ENCODE peak calls at places on chromosomes 1 and 21, in six cellular contexts. J is cardiac muscle cell, H is astrocyte, R is kidney epithelial cell, A is MM.1S, W is AG04450. M is an unnamed sample.

GRCh38 chr1:77536813-77537212 is 145.6 kb downstream of the ZZZ3 start:
- DNase-seq in J (no peak), H (peak; percentile 98), R (peak; percentile 85), A (no peak), W (peak; percentile 92), M (peak; percentile 87)

GRCh38 chr1:207968521-207968944 is 57.6 kb upstream of the CD34 start:
- DNase-seq in J (no peak), H (no peak), R (no peak), A (no peak), W (no peak), M (no peak)

GRCh38 chr1:42963378-42964005 is 4.8 kb upstream of the SLC2A1 start:
- DNase-seq in J (no peak), H (peak; percentile 95), R (no peak), A (no peak), W (peak; percentile 89), M (peak; percentile 91)

GRCh38 chr1:67372136-67372535 is 58.1 kb downstream of the SERBP1 start:
- DNase-seq in J (no peak), H (peak; percentile 22), R (no peak), A (no peak), W (no peak), M (peak; percentile 37)

GRCh38 chr1:231040019-231040799 is at the start of gene FAM89A:
- DNase-seq in J (peak; percentile 71), H (no peak), R (no peak), A (peak; percentile 69), W (no peak), M (no peak)

GRCh38 chr1:162861101-162861500 is at the start of gene CCDC190:
- DNase-seq in J (peak; percentile 59), H (peak; percentile 49), R (no peak), A (no peak), W (no peak), M (no peak)

GRCh38 chr1:161088587-161089110 is 709 bp downstream of the NECTIN4 start:
- DNase-seq in J (no peak), H (peak; percentile 26), R (no peak), A (no peak), W (no peak), M (no peak)

GRCh38 chr1:210438928-210439841 is 110.5 kb downstream of the HHAT start:
- DNase-seq in J (no peak), H (peak; percentile 100), R (peak; percentile 96), A (no peak), W (peak; percentile 94), M (peak; percentile 83)

GRCh38 chr1:20008391-20008841 is 29.0 kb upstream of the PLA2G2A start:
- DNase-seq in J (no peak), H (peak; percentile 62), R (no peak), A (no peak), W (no peak), M (peak; percentile 19)

GRCh38 chr1:54594463-54594862 is 28.9 kb downstream of the FAM151A start:
- DNase-seq in J (no peak), H (no peak), R (no peak), A (no peak), W (no peak), M (no peak)

GRCh38 chr1:22104865-22105437 is 37.9 kb downstream of the WNT4 start:
- DNase-seq in J (no peak), H (no peak), R (no peak), A (peak; percentile 58), W (no peak), M (no peak)

GRCh38 chr1:16181887-16182719 is 26.2 kb upstream of the EPHA2 start:
- DNase-seq in J (peak; percentile 49), H (peak; percentile 86), R (peak; percentile 78), A (no peak), W (peak; percentile 73), M (peak; percentile 83)

GRCh38 chr1:212597495-212597894 is 11.1 kb upstream of the ATF3 start:
- DNase-seq in J (no peak), H (no peak), R (no peak), A (no peak), W (no peak), M (no peak)

GRCh38 chr21:38343691-38344090 is 86.9 kb downstream of the KCNJ15 start:
- DNase-seq in J (no peak), H (peak; percentile 79), R (no peak), A (no peak), W (no peak), M (no peak)

GRCh38 chr1:23178931-23179330 is 10.3 kb upstream of the LUZP1 start:
- DNase-seq in J (peak; percentile 12), H (no peak), R (no peak), A (no peak), W (no peak), M (no peak)

GRCh38 chr21:43925609-43926008 is 60.6 kb downstream of the AGPAT3 start:
- DNase-seq in J (no peak), H (no peak), R (no peak), A (no peak), W (no peak), M (no peak)

GRCh38 chr1:183804916-183805734 is at the start of gene RGL1:
- DNase-seq in J (peak; percentile 82), H (peak; percentile 70), R (peak; percentile 35), A (peak; percentile 81), W (no peak), M (no peak)

GRCh38 chr1:21307663-21308062 is 17.4 kb upstream of the ECE1 start:
- DNase-seq in J (no peak), H (no peak), R (no peak), A (no peak), W (no peak), M (no peak)

GRCh38 chr1:231035799-231036198 is 4.3 kb downstream of the FAM89A start:
- DNase-seq in J (no peak), H (no peak), R (no peak), A (no peak), W (no peak), M (no peak)

GRCh38 chr1:50308883-50309282 is 114.4 kb downstream of the DMRTA2 start:
- DNase-seq in J (peak; percentile 85), H (peak; percentile 14), R (no peak), A (peak; percentile 54), W (no peak), M (peak; percentile 2)

GRCh38 chr21:27802816-27803475 is 836.1 kb upstream of the ADAMTS5 start:
- DNase-seq in J (peak; percentile 52), H (no peak), R (no peak), A (peak; percentile 67), W (no peak), M (no peak)

GRCh38 chr1:231107186-231107585 is 54.7 kb upstream of the TRIM67 start:
- DNase-seq in J (no peak), H (no peak), R (no peak), A (no peak), W (no peak), M (no peak)

GRCh38 chr1:167563579-167564246 is 10.2 kb upstream of the CREG1 start:
- DNase-seq in J (peak; percentile 62), H (no peak), R (no peak), A (peak; percentile 93), W (no peak), M (no peak)

GRCh38 chr1:228141082-228141870 is 1.2 kb downstream of the GUK1 start:
- DNase-seq in J (no peak), H (no peak), R (no peak), A (peak; percentile 72), W (no peak), M (no peak)

GRCh38 chr1:20775700-20776099 is 11.4 kb downstream of the HP1BP3 start:
- DNase-seq in J (no peak), H (no peak), R (no peak), A (no peak), W (no peak), M (no peak)

GRCh38 chr1:70143052-70143659 is 62.2 kb downstream of the LRRC40 start:
- DNase-seq in J (no peak), H (peak; percentile 16), R (no peak), A (no peak), W (no peak), M (peak; percentile 20)

GRCh38 chr1:164515932-164516331 is 43.1 kb upstream of the PBX1 start:
- DNase-seq in J (no peak), H (no peak), R (no peak), A (no peak), W (no peak), M (no peak)

GRCh38 chr21:38958940-38959685 is 153.4 kb downstream of the ETS2 start:
- DNase-seq in J (no peak), H (peak; percentile 55), R (peak; percentile 87), A (no peak), W (no peak), M (no peak)

DNA sequence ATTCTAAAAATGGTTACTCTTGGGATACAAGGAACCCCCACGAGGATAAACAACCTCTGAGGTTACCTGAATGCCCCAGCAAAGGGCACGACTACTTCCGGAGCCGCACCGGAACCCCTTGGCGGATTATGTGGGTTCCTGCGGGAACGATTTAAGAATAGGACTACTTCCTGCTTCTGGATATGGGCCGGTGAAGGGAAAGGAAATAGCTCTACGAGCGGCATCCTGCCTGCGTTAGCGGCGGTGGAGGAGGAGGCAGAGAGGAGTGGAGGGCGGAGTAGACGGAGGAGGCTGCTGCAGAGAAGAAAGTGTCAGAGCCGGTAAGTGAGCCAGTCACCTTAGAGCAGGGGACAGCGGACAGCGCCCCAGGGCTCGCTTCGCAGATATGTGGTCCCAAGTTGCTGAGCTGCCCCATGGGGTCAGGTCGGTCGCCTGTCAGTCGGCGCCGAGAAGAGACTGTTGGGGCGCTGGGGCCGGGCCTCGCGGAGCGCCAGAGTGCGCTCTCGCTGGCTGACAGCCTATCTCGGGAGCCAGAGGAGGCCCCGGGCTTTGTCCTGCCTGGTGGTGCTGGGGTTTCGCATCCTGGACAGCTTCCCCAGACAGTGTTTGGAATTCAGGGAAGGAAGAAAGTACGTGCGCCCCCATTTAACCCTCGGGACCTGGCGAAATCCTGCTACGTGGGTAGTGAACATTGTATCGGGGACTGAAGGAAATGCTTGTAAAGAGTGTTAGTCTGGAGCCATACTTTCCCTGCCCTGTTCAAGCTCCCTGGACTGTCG is at the start of gene KLHL20:
- DNase-seq in J (peak; percentile 87), H (peak; percentile 88), R (peak; percentile 56), A (peak; percentile 95), W (peak; percentile 80), M (peak; percentile 77)
- TF ChIP-seq CTCF in J (peak; percentile 6), H (no peak), R (peak; percentile 2), A (peak; percentile 20), W (peak; percentile 8), M (no peak)

DNA sequence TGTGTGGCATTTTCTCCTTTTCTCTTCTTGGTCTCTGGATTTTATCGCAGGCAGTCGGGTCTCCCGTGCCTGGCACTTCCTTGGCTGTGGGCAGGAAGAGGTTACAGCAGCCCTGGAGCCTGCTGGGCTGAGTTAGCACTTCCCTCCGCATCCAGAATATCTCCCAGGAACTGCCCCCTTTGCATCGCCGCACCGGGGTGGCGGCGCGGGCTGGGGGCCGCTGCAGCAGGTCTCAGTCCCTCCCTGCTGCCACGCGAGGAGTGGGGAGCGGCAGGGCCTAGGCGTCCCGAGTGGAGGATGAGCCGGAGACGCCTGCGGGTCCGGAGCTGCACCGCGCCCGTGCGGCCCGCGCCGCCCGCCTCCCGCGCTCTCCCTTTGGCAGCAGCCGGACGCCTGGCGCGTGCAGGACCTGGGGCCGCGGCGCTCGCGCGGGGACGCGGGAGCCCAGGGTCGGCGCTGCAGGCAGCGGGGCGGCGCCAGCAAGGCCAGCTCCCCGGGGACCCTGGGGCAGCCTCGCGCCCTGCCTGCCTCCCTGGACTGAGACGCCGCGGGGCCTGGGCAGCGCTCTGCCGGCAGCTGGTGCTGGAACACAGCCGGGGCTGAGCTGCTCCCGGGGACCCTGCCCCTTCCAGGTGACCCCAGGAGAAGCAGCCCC is 192.8 kb downstream of the PRDM2 start:
- DNase-seq in J (peak; percentile 62), H (no peak), R (no peak), A (no peak), W (no peak), M (no peak)
- H3K4me3 ChIP-seq in J (peak overlapping the region; percentile 37), H (no peak overlapping the region), R (no peak overlapping the region), A (no peak overlapping the region), W (no peak overlapping the region), M (no peak overlapping the region)

GRCh38 chr21:15667010-15667409 is 62.8 kb upstream of the USP25 start:
- DNase-seq in J (no peak), H (peak; percentile 56), R (peak; percentile 41), A (no peak), W (no peak), M (no peak)
- TF ChIP-seq CTCF in J (no peak), H (no peak), R (no peak), A (no peak), W (no peak), M (no peak)

GRCh38 chr1:156923565-156924477 is 3.4 kb downstream of the LRRC71 start:
- DNase-seq in J (peak; percentile 35), H (no peak), R (no peak), A (no peak), W (no peak), M (no peak)
- H3K4me3 ChIP-seq in J (peak overlapping the region; percentile 25), H (no peak overlapping the region), R (no peak overlapping the region), A (no peak overlapping the region), W (peak overlapping the region; percentile 17), M (no peak overlapping the region)

M was measured in HFF-Myc.